ENCODE peak calls at places on chromosomes 3 and 15, in six cellular contexts. F is H1, Y is K562, S is GM12891, Z is HepG2, E is GM12878. C is an unnamed sample.

GRCh38 chr3:161559177-161559998 is 62.8 kb downstream of the OTOL1 start:
- DNase-seq in Z (peak), S (no peak), E (no peak), Y (peak), F (no peak), C (no peak)

GRCh38 chr3:36960502-36960901 is 15.6 kb upstream of the TRANK1 start:
- DNase-seq in S (no peak), F (no peak), E (no peak), Z (no peak), Y (no peak), C (no peak)

GRCh38 chr15:64045774-64046346 is 425 bp downstream of the DAPK2 start:
- DNase-seq in Y (no peak), S (peak), F (peak), E (no peak), Z (no peak), C (no peak)

GRCh38 chr3:158152186-158152585 is 42.3 kb downstream of the RSRC1 start:
- DNase-seq in F (no peak), Z (no peak), S (no peak), E (no peak), Y (no peak), C (no peak)

GRCh38 chr15:40291088-40291574 is 8.3 kb upstream of the ANKRD63 start:
- DNase-seq in F (peak), S (no peak), Y (peak), Z (no peak), E (no peak), C (no peak)

GRCh38 chr3:12143949-12144504 is 14.7 kb downstream of the TIMP4 start:
- DNase-seq in Y (no peak), F (no peak), S (no peak), E (no peak), Z (no peak), C (no peak)

GRCh38 chr3:52091566-52092290 is 35.4 kb upstream of the DUSP7 start:
- DNase-seq in F (no peak), E (no peak), Y (no peak), Z (no peak), S (no peak), C (no peak)

GRCh38 chr3:120039642-120040610 is 54.3 kb downstream of the GSK3B start:
- DNase-seq in Z (no peak), S (no peak), Y (peak), E (no peak), F (peak), C (no peak)

GRCh38 chr15:27851811-27852210 is 247.3 kb downstream of the OCA2 start:
- DNase-seq in F (no peak), Y (no peak), E (no peak), S (no peak), Z (no peak), C (no peak)

GRCh38 chr3:47850062-47850802 is 47.3 kb downstream of the DHX30 start:
- DNase-seq in Y (peak), S (no peak), Z (peak), F (peak), E (no peak), C (no peak)

GRCh38 chr3:99666201-99666600 is 27.8 kb downstream of the COL8A1 start:
- DNase-seq in S (no peak), F (no peak), Z (no peak), E (no peak), Y (no peak), C (no peak)

GRCh38 chr3:11498646-11499045 is 145.1 kb downstream of the VGLL4 start:
- DNase-seq in Y (no peak), F (no peak), E (no peak), S (no peak), Z (peak), C (no peak)

GRCh38 chr3:126259411-126260391 is 79.3 kb upstream of the ALDH1L1 start:
- DNase-seq in Z (peak), F (peak), S (no peak), E (no peak), Y (peak), C (no peak)

GRCh38 chr15:41493205-41493901 is at the start of gene ITPKA:
- DNase-seq in Y (peak), S (peak), F (peak), Z (peak), E (peak), C (peak)

GRCh38 chr3:184003187-184003967 is 14.3 kb downstream of the ABCC5 start:
- DNase-seq in S (no peak), E (no peak), Y (no peak), Z (no peak), F (no peak), C (no peak)

GRCh38 chr3:9897408-9898372 is 5.0 kb upstream of the IL17RE start:
- DNase-seq in Y (peak), Z (peak), S (no peak), F (no peak), E (peak), C (no peak)

GRCh38 chr3:126269360-126269759 is 87.8 kb downstream of the KLF15 start:
- DNase-seq in F (peak), S (no peak), E (no peak), Y (peak), Z (no peak), C (no peak)

GRCh38 chr3:184361532-184361931 is at the start of the genes CLCN2 and POLR2H:
- DNase-seq in Z (peak), Y (peak), S (no peak), F (peak), E (no peak), C (no peak)

GRCh38 chr3:25043181-25043580 is 384.9 kb upstream of the RARB start:
- DNase-seq in S (no peak), E (no peak), Z (no peak), Y (no peak), F (no peak), C (no peak)

GRCh38 chr3:153901991-153902390 is 219.2 kb upstream of the ARHGEF26 start:
- DNase-seq in Z (no peak), Y (no peak), F (no peak), S (no peak), E (no peak), C (no peak)

GRCh38 chr3:55790596-55791350 is 303.7 kb upstream of the WNT5A start:
- DNase-seq in S (no peak), F (no peak), Z (no peak), Y (no peak), E (no peak), C (no peak)

GRCh38 chr15:29840054-29840453 is 17.8 kb upstream of the TJP1 start:
- DNase-seq in E (no peak), Z (no peak), Y (no peak), S (no peak), F (no peak), C (no peak)

GRCh38 chr15:76208786-76209424 is 102.4 kb downstream of the ETFA start:
- DNase-seq in S (no peak), Z (no peak), E (no peak), F (no peak), Y (no peak), C (no peak)

GRCh38 chr3:123919353-123919752 is 35.2 kb upstream of the MYLK start:
- DNase-seq in S (no peak), Y (no peak), F (no peak), E (no peak), Z (no peak), C (no peak)

GRCh38 chr3:30550246-30550645 is 56.2 kb upstream of the TGFBR2 start:
- DNase-seq in F (no peak), Z (peak), S (no peak), Y (no peak), E (no peak), C (no peak)

GRCh38 chr3:126287536-126288181 is 69.5 kb downstream of the KLF15 start:
- DNase-seq in S (no peak), F (peak), E (no peak), Y (no peak), Z (peak), C (no peak)

GRCh38 chr3:131033480-131034080 is 6.9 kb downstream of the NEK11 start:
- DNase-seq in S (no peak), Z (peak), E (no peak), Y (peak), F (no peak), C (no peak)

GRCh38 chr3:49839193-49839809 is 17.1 kb downstream of the TRAIP start:
- DNase-seq in F (peak), Z (peak), S (peak), E (peak), Y (peak), C (peak)

GRCh38 chr3:12503126-12503952 is 19.1 kb downstream of the TSEN2 start:
- DNase-seq in E (no peak), Y (no peak), S (no peak), F (no peak), Z (no peak), C (no peak)

GRCh38 chr3:54939591-54940300 is 11.9 kb upstream of the LRTM1 start:
- DNase-seq in F (no peak), S (no peak), Y (no peak), E (no peak), Z (no peak), C (no peak)

GRCh38 chr15:55775316-55775715 is 32.4 kb upstream of the PRTG start:
- DNase-seq in S (no peak), Z (no peak), Y (no peak), E (no peak), F (no peak), C (no peak)

GRCh38 chr3:197298858-197299854 is 744 bp upstream of the DLG1 start:
- DNase-seq in S (peak), F (peak), Z (peak), Y (peak), E (no peak), C (peak)

GRCh38 chr3:197297020-197297419 is 1.4 kb downstream of the DLG1 start:
- DNase-seq in F (no peak), S (no peak), E (no peak), Z (no peak), Y (peak), C (no peak)

GRCh38 chr3:197298341-197298857 is at the start of gene DLG1:
- DNase-seq in F (peak), Y (peak), E (peak), S (peak), Z (peak), C (peak)

GRCh38 chr3:197295871-197296270 is 2.5 kb downstream of the DLG1 start:
- DNase-seq in Z (no peak), F (no peak), S (no peak), Y (no peak), E (no peak), C (no peak)

DNA sequence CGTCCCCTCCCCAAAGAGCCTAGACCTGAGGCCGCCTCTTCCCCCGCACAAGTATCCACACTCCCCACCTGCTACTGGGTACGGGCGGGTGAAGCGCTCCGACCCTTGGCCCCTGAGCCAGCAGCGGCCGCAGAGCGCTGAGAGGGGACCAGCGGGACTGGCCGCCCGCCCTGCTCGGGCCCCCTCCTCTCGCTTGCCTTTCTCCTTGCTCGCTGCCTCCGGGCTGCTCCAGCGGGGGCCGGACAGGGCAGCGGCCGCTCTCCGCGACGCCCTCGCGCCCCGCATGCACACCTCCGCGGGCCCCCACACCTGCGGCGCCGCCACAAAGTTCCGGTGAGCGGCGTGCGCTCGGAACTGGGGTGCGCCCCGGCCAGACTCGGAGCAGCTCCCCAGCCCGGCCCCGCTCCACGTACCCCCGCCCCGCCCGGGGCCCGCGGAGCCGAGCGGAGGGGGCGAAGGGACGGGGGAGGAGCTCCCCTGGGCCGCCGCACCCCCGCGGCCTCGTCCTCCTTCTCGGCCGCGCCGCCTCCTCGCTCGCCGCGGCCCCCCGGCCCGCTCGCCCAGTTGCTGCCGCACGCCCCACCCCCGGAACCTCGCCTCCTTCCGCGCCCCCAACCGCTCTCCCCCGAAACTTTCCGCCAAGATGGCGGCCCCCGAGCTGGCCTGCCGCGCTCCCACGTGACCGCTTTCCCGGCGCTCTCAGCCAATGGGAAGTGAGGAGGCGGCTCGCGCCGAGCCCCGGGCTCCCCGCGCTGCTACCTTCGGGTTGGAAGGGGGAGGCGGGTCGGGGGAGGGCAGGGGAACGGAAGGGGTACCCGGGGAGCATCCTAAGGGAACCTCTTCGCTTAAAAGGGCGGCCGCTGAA is 704 bp downstream of the DLG1 start:
- DNase-seq in Y (peak), Z (peak), F (peak), E (no peak), S (peak), C (peak)
- TF ChIP-seq POLR2A in Y (no peak), Z (no peak), F (no peak), E (peak), S (no peak), C (no peak)

GRCh38 chr3:65448120-65448519 is 590.6 kb downstream of the MAGI1 start:
- DNase-seq in S (no peak), E (no peak), F (no peak), Z (no peak), Y (no peak), C (no peak)
- TF ChIP-seq TAF1 in S (no peak), E (no peak), F (no peak), Z (no peak), Y (no peak), C (no peak)

GRCh38 chr3:39105687-39106063 is 1.8 kb downstream of the GORASP1 start:
- DNase-seq in F (no peak), E (no peak), Y (no peak), Z (no peak), S (no peak), C (no peak)

GRCh38 chr3:39107874-39108308 is 411 bp downstream of the TTC21A start:
- DNase-seq in Y (peak), E (no peak), S (no peak), F (no peak), Z (no peak), C (no peak)

GRCh38 chr3:39106281-39107055 is 959 bp downstream of the GORASP1 start:
- DNase-seq in E (no peak), F (no peak), Z (no peak), Y (peak), S (no peak), C (no peak)

GRCh38 chr3:39108309-39108708 is 829 bp downstream of the TTC21A start:
- DNase-seq in F (no peak), Y (no peak), S (peak), E (peak), Z (no peak), C (peak)

DNA sequence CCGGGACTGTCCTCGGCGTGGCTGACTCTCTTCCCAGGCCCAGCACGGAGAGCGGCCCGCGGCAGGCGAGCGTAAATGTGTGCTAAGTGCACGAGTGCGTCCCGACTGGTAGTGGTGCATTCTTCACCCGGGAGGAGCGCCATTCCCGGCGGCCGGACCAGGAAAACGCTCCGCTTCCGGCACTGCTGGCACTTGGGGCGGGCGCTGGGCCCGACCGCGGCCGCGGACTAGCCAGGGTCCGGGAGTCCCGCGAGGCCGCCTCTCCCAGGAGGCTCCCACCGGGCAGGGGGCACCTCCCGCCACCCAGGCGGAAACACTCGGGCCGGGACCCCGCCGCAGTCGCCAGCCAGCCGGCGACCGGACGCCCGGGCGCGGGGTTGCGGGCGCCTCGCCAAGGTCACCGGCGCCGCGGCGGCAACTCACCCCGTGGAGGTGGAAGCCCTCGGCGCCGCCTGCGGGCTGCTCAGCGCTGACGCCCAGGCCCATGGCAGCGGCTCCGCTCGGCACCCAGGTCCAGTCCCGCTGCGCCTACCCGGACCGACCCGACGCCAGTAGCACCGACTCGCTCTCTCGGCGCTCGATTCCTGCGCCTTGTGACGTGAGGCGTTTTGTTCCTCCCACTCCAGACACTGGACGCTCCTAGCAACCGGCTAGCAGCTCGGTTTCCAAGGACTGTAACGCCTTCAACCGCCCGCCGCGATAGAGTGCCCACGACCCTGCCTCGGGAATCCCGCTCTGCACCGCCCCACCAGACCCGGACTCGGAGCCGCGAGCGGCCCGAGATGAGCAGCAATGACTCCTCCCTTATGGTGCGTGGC is at the start of the genes GORASP1 and TTC21A:
- DNase-seq in F (peak), E (no peak), Y (peak), S (peak), Z (peak), C (peak)
- TF ChIP-seq POLR2AphosphoS5 in F (no peak), E (no peak), Y (peak), S (no peak), Z (peak), C (no peak)

DNA sequence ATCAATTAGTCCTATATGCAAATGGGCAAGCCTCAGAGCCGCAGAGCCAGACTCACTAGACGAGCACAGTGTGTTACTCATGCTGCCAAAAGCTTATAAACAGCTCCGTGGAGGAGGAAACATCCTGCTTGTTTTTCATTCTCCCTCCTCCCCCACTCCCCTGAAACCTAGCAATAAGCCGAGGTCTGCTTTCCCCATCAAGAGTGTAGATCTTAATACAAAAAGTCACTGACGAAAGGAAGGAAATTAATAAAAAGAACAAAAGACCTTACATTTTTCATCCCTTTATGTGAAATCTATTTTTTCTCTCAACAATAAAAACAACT is 88.5 kb downstream of the XXYLT1 start:
- DNase-seq in F (no peak), Z (no peak), E (no peak), S (no peak), Y (peak), C (no peak)
- TF ChIP-seq POLR2A in F (no peak), Z (no peak), E (no peak), S (no peak), Y (no peak), C (no peak)

GRCh38 chr3:15610083-15610482 is 8.5 kb downstream of the BTD start:
- DNase-seq in Z (peak), F (no peak), S (no peak), E (no peak), Y (no peak), C (no peak)
- TF ChIP-seq TAF1 in Z (no peak), F (no peak), S (no peak), E (no peak), Y (no peak), C (no peak)

GRCh38 chr3:192273611-192274010 is 453.7 kb downstream of the FGF12 start:
- DNase-seq in F (no peak), E (no peak), S (no peak), Z (no peak), Y (no peak), C (no peak)
- TF ChIP-seq POLR2AphosphoS5 in F (no peak), E (no peak), S (no peak), Z (no peak), Y (no peak), C (no peak)

GRCh38 chr3:45227946-45228345 is 1.9 kb upstream of the TMEM158 start:
- DNase-seq in S (no peak), F (no peak), Z (no peak), E (no peak), Y (no peak), C (no peak)

GRCh38 chr3:45227131-45227819 is 1.2 kb upstream of the TMEM158 start:
- DNase-seq in S (no peak), Y (peak), Z (no peak), E (no peak), F (no peak), C (no peak)

GRCh38 chr3:45225465-45226205 is 452 bp downstream of the TMEM158 start:
- DNase-seq in E (no peak), Y (peak), S (peak), Z (no peak), F (peak), C (peak)

GRCh38 chr3:45224824-45225464 is 1.1 kb downstream of the TMEM158 start:
- DNase-seq in Z (peak), Y (peak), S (peak), F (peak), E (no peak), C (peak)

DNA sequence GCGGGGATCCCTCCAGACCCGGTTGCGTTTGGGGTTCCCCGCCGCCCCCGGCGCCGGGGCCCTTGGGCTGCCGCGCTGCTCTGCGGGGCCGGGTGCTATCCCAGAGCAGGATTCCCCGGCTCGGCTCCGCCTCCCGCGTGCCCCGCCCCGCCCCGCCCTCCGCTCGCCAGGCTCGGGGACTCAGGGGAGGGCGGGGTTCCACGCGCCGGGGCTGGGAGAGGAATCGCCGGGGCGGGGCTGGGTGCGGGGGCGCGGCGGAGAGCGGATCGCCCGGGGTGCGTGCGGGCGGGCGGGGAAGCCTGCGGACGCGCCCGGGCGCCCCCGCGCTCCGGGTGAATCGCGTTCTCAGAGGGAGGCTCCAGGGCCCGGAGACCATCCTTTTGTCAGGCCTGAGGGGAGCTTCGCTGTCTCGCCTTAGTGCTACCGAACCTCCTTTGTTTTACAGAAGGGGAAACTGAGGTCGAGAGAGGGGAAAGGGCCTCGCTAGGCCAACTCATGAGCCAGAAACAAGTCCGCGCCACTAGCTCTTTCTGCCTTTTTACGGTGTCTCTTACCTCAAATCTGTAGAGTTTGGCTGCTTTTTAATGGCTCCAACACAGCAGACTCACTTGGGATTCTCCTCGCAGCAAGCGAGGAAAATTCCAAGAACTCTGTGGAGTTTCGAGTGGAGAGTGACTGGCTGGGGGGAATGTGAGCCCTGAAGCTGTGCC is at the start of gene TMEM158:
- DNase-seq in Y (peak), S (peak), Z (peak), F (peak), E (no peak), C (peak)
- TF ChIP-seq POLR2A in Y (no peak), S (no peak), Z (no peak), F (no peak), E (no peak), C (no peak)

GRCh38 chr3:14329842-14330241 is 72.6 kb upstream of the SLC6A6 start:
- DNase-seq in F (no peak), Z (no peak), S (no peak), E (no peak), Y (no peak), C (no peak)

GRCh38 chr3:14333215-14333614 is 69.2 kb upstream of the SLC6A6 start:
- DNase-seq in E (no peak), Y (no peak), Z (no peak), S (no peak), F (no peak), C (no peak)

GRCh38 chr3:14330508-14330907 is 71.9 kb upstream of the SLC6A6 start:
- DNase-seq in F (no peak), E (no peak), S (no peak), Z (no peak), Y (no peak), C (no peak)

GRCh38 chr3:14332392-14332791 is 70.0 kb upstream of the SLC6A6 start:
- DNase-seq in S (no peak), Z (no peak), Y (no peak), E (no peak), F (no peak), C (no peak)

GRCh38 chr3:14331273-14331672 is 71.1 kb upstream of the SLC6A6 start:
- DNase-seq in Z (no peak), E (no peak), S (no peak), Y (no peak), F (no peak), C (no peak)
- TF ChIP-seq TAF1 in Z (no peak), E (no peak), S (no peak), Y (no peak), F (no peak), C (no peak)